ENCODE peak calls at places on chromosome 9, in six cellular contexts. Y is MCF 10A, I is left ventricle myocardium inferior, T is GM10248, P is psoas muscle, Q is glutamatergic neuron. N is an unnamed sample.
A peak's percentile ranks its signal among the peaks of the same experiment; 100 is the strongest.

GRCh38 chr9:18233776-18234445 is 240.0 kb upstream of the ADAMTSL1 start:
- DNase-seq in P (no peak), Y (no peak), I (no peak), T (no peak), Q (no peak), N (no peak)

GRCh38 chr9:35566417-35566816 is 38.6 kb upstream of the TESK1 start:
- DNase-seq in T (no peak), I (no peak), Y (no peak), P (peak; percentile 65), Q (no peak), N (no peak)

GRCh38 chr9:27539479-27540441 is 10.1 kb upstream of the MOB3B start:
- DNase-seq in Y (peak; percentile 90), T (no peak), P (peak; percentile 32), I (no peak), Q (no peak), N (no peak)

GRCh38 chr9:115267788-115268187 is 149.8 kb upstream of the TNC start:
- DNase-seq in P (no peak), I (no peak), Q (no peak), Y (peak; percentile 30), T (no peak), N (no peak)

GRCh38 chr9:120378680-120379079 is 201.3 kb downstream of the CDK5RAP2 start:
- DNase-seq in Q (no peak), T (no peak), Y (no peak), P (no peak), I (no peak), N (no peak)

GRCh38 chr9:28134577-28134976 is 561.3 kb upstream of the C9orf72 start:
- DNase-seq in I (no peak), Y (no peak), T (no peak), P (no peak), Q (no peak), N (no peak)

GRCh38 chr9:127942152-127943010 is 4.7 kb upstream of the DPM2 start:
- DNase-seq in Q (peak; percentile 82), I (peak; percentile 71), P (peak; percentile 76), T (peak; percentile 76), Y (peak; percentile 61), N (peak; percentile 77)

GRCh38 chr9:80556631-80557030 is 984.9 kb downstream of the TLE4 start:
- DNase-seq in Q (no peak), T (no peak), Y (peak; percentile 79), I (no peak), P (no peak), N (no peak)

GRCh38 chr9:113589407-113589806 is 125.9 kb downstream of the RGS3 start:
- DNase-seq in P (no peak), T (no peak), I (peak; percentile 60), Q (peak; percentile 13), Y (no peak), N (peak; percentile 82)

GRCh38 chr9:88953401-88954029 is 37.8 kb upstream of the S1PR3 start:
- DNase-seq in T (no peak), Q (no peak), Y (no peak), I (no peak), P (no peak), N (no peak)

GRCh38 chr9:89219637-89220036 is 41.0 kb upstream of the SHC3 start:
- DNase-seq in P (no peak), Y (no peak), I (no peak), Q (no peak), T (no peak), N (no peak)

GRCh38 chr9:108467653-108468324 is 388.0 kb downstream of the ACTL7B start:
- DNase-seq in T (no peak), Q (no peak), P (no peak), I (no peak), Y (no peak), N (no peak)

GRCh38 chr9:131441441-131441840 is 47.6 kb downstream of the PRRC2B start:
- DNase-seq in I (no peak), P (no peak), Q (no peak), Y (no peak), T (peak; percentile 49), N (no peak)

GRCh38 chr9:114100536-114100935 is 1.4 kb upstream of the KIF12 start:
- DNase-seq in P (no peak), Q (no peak), I (no peak), T (no peak), Y (no peak), N (no peak)

GRCh38 chr9:35095175-35095574 is 1.2 kb downstream of the PIGO start:
- DNase-seq in I (no peak), Y (no peak), Q (no peak), P (no peak), T (no peak), N (no peak)

GRCh38 chr9:3433754-3434153 is 92.0 kb downstream of the RFX3 start:
- DNase-seq in Q (no peak), P (no peak), I (no peak), T (no peak), Y (no peak), N (no peak)

GRCh38 chr9:95508968-95509850 is 7.6 kb downstream of the PTCH1 start:
- DNase-seq in T (peak; percentile 75), Q (peak; percentile 86), P (peak; percentile 83), I (peak; percentile 84), Y (peak; percentile 84), N (peak; percentile 69)

GRCh38 chr9:2234371-2234893 is 219.3 kb downstream of the SMARCA2 start:
- DNase-seq in T (no peak), I (no peak), P (no peak), Y (peak; percentile 16), Q (peak; percentile 47), N (no peak)

GRCh38 chr9:102867488-102867887 is 127.6 kb upstream of the CYLC2 start:
- DNase-seq in Q (no peak), I (no peak), P (no peak), T (no peak), Y (peak; percentile 18), N (no peak)

GRCh38 chr9:93659044-93659836 is 82.9 kb downstream of the PHF2 start:
- DNase-seq in I (peak; percentile 3), Q (peak; percentile 10), Y (no peak), T (no peak), P (peak; percentile 9), N (no peak)

GRCh38 chr9:127530206-127530941 is 79.1 kb downstream of the LRSAM1 start:
- DNase-seq in T (no peak), Y (no peak), Q (no peak), I (no peak), P (no peak), N (no peak)

GRCh38 chr9:112059145-112059979 is 115.7 kb downstream of the SUSD1 start:
- DNase-seq in P (no peak), Y (peak; percentile 42), Q (no peak), I (no peak), T (no peak), N (no peak)

GRCh38 chr9:120477534-120478001 is 102.4 kb downstream of the CDK5RAP2 start:
- DNase-seq in P (peak; percentile 66), T (peak; percentile 39), Q (peak; percentile 80), Y (peak; percentile 97), I (peak; percentile 53), N (peak; percentile 78)

GRCh38 chr9:95910023-95910706 is 34.7 kb downstream of the ERCC6L2 start:
- DNase-seq in T (no peak), Y (peak; percentile 6), I (no peak), P (no peak), Q (no peak), N (no peak)

GRCh38 chr9:110880123-110880522 is 158.1 kb downstream of the LPAR1 start:
- DNase-seq in T (no peak), P (no peak), Y (no peak), I (no peak), Q (no peak), N (no peak)

GRCh38 chr9:7368410-7369292 is 430.9 kb downstream of the DMAC1 start:
- DNase-seq in Q (no peak), T (no peak), I (no peak), P (no peak), Y (peak; percentile 45), N (no peak)
- TF ChIP-seq CTCF in Q (no peak), T (no peak), I (no peak), P (no peak), Y (no peak), N (no peak)

GRCh38 chr9:98706651-98707103 is 2.1 kb downstream of the GABBR2 start:
- DNase-seq in Q (no peak), T (no peak), I (no peak), Y (no peak), P (no peak), N (no peak)

GRCh38 chr9:98708103-98708932 is 417 bp downstream of the GABBR2 start:
- DNase-seq in I (no peak), Y (no peak), T (no peak), P (no peak), Q (peak; percentile 43), N (no peak)

GRCh38 chr9:98707158-98708102 is 1.3 kb downstream of the GABBR2 start:
- DNase-seq in Q (peak; percentile 93), P (peak; percentile 18), I (peak; percentile 39), Y (peak; percentile 30), T (peak; percentile 49), N (peak; percentile 72)

GRCh38 chr9:98709968-98710965 is 1.5 kb upstream of the GABBR2 start:
- DNase-seq in Q (no peak), T (no peak), I (no peak), P (no peak), Y (peak; percentile 49), N (peak; percentile 53)

GRCh38 chr9:98708933-98709911 is at the start of gene GABBR2:
- DNase-seq in T (no peak), Q (peak; percentile 72), P (no peak), I (no peak), Y (no peak), N (peak; percentile 28)
- TF ChIP-seq CTCF in T (no peak), Q (no peak), P (no peak), I (no peak), Y (no peak), N (no peak)

GRCh38 chr9:133728856-133729645 is 9.1 kb downstream of the SARDH start:
- DNase-seq in T (no peak), Q (no peak), Y (no peak), I (no peak), P (no peak), N (no peak)
- TF ChIP-seq CTCF in T (no peak), Q (no peak), Y (no peak), I (no peak), P (no peak), N (no peak)

GRCh38 chr9:92637331-92637730 is 32.6 kb downstream of the IPPK start:
- DNase-seq in P (no peak), Y (no peak), T (no peak), I (no peak), Q (no peak), N (no peak)

GRCh38 chr9:92634712-92635605 is 35.0 kb downstream of the IPPK start:
- DNase-seq in I (peak; percentile 76), P (peak; percentile 78), Q (peak; percentile 92), Y (peak; percentile 67), T (peak; percentile 83), N (peak; percentile 89)

GRCh38 chr9:92635760-92636159 is 34.2 kb downstream of the IPPK start:
- DNase-seq in I (no peak), T (no peak), P (no peak), Q (no peak), Y (no peak), N (no peak)

GRCh38 chr9:92637886-92638620 is 31.9 kb downstream of the IPPK start:
- DNase-seq in I (no peak), P (no peak), T (no peak), Q (no peak), Y (no peak), N (no peak)

DNA sequence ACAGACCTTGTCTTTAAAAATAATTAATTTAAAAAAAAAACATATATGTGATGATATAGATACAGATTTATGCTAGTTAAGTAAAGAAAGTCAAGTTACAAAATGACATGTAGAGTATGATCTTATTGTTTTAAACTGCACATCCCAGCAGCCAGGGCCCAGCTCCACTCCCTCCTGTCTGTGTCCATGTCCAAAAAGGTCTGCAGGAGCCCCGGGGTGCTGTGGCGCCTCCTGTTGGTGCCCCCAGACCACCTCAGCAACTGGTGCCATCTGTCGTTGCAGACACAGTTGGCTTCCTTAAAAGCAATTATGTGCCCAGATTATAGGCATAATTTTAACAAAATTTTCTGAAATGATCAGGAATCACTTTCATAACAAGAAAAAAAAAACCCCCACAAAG is 33.3 kb downstream of the IPPK start:
- DNase-seq in Q (no peak), Y (no peak), P (no peak), T (no peak), I (no peak), N (no peak)
- TF ChIP-seq CTCF in Q (no peak), Y (peak; percentile 4), P (no peak), T (no peak), I (no peak), N (no peak)

N was measured in endothelial cell.